ENCODE peak calls at places on chromosome 22, in four cellular contexts. J is HepG2, L is IMR-90, R is HCT116. U is an unnamed sample.

GRCh38 chr22:50517495-50518260 is 7.7 kb downstream of the SCO2 start:
- DNase-seq in J (no peak), L (no peak), R (no peak), U (no peak)

GRCh38 chr22:19969141-19969928 is 27.7 kb upstream of the TXNRD2 start:
- DNase-seq in J (no peak), L (no peak), R (no peak), U (no peak)

GRCh38 chr22:29267462-29267857 is 321 bp downstream of the RHBDD3 start:
- DNase-seq in J (no peak), L (no peak), R (no peak), U (no peak)

GRCh38 chr22:41075946-41076345 is 16.4 kb upstream of the EP300 start:
- DNase-seq in J (no peak), L (no peak), R (no peak), U (no peak)

GRCh38 chr22:19523240-19524169 is 705 bp downstream of the CLDN5 start:
- DNase-seq in J (no peak), L (peak; percentile 9), R (no peak), U (no peak)

GRCh38 chr22:27732391-27732790 is 69.2 kb downstream of the MN1 start:
- DNase-seq in J (no peak), L (no peak), R (no peak), U (no peak)

GRCh38 chr22:19784396-19785175 is 24.0 kb downstream of the TBX1 start:
- DNase-seq in J (no peak), L (no peak), R (no peak), U (no peak)

GRCh38 chr22:37525073-37525745 is 6.0 kb upstream of the CARD10 start:
- DNase-seq in J (no peak), L (peak; percentile 84), R (peak; percentile 60), U (no peak)

GRCh38 chr22:19765477-19766234 is 5.1 kb downstream of the TBX1 start:
- DNase-seq in J (no peak), L (no peak), R (no peak), U (no peak)

GRCh38 chr22:26835929-26836528 is 178.6 kb downstream of the MIAT start:
- DNase-seq in J (peak; percentile 26), L (peak; percentile 23), R (peak; percentile 33), U (no peak)

GRCh38 chr22:17917490-17917983 is 106.8 kb downstream of the MICAL3 start:
- DNase-seq in J (no peak), L (no peak), R (no peak), U (no peak)

GRCh38 chr22:42270178-42270511 is 308 bp downstream of the TCF20 start:
- DNase-seq in J (no peak), L (no peak), R (peak; percentile 2), U (no peak)

GRCh38 chr22:37485714-37486223 is 415 bp downstream of the MFNG start:
- DNase-seq in J (no peak), L (no peak), R (no peak), U (no peak)

GRCh38 chr22:48745842-48746788 is 1081.6 kb downstream of the BRD1 start:
- DNase-seq in J (no peak), L (no peak), R (no peak), U (no peak)

GRCh38 chr22:26429458-26430238 is 588 bp downstream of the ASPHD2 start:
- DNase-seq in J (no peak), L (no peak), R (no peak), U (no peak)

GRCh38 chr22:41511521-41511968 is 32.7 kb downstream of the POLR3H start:
- DNase-seq in J (no peak), L (no peak), R (no peak), U (no peak)

GRCh38 chr22:19943665-19944026 is 2.0 kb upstream of the TXNRD2 start:
- DNase-seq in J (peak; percentile 61), L (peak; percentile 76), R (no peak), U (no peak)

GRCh38 chr22:42939451-42939881 is 75.5 kb downstream of the PACSIN2 start:
- DNase-seq in J (no peak), L (no peak), R (no peak), U (no peak)

GRCh38 chr22:31734512-31734911 is 15.4 kb downstream of the PRR14L start:
- DNase-seq in J (peak; percentile 29), L (peak; percentile 85), R (no peak), U (no peak)

GRCh38 chr22:19571207-19571795 is 47.1 kb upstream of the CLDN5 start:
- DNase-seq in J (no peak), L (peak; percentile 63), R (no peak), U (no peak)

GRCh38 chr22:50027639-50028537 is 15.3 kb upstream of the IL17REL start:
- DNase-seq in J (no peak), L (peak; percentile 13), R (no peak), U (no peak)

GRCh38 chr22:44260216-44261035 is 52.3 kb downstream of the SHISAL1 start:
- DNase-seq in J (no peak), L (no peak), R (no peak), U (no peak)

GRCh38 chr22:18023509-18024275 is 669 bp downstream of the MICAL3 start:
- DNase-seq in J (no peak), L (peak; percentile 85), R (peak; percentile 65), U (no peak)

GRCh38 chr22:49705216-49705600 is 122.5 kb downstream of the BRD1 start:
- DNase-seq in J (no peak), L (no peak), R (no peak), U (no peak)

GRCh38 chr22:50626856-50627451 is 998 bp downstream of the ARSA start:
- DNase-seq in J (no peak), L (no peak), R (no peak), U (no peak)

GRCh38 chr22:37187552-37187890 is 526 bp downstream of the C1QTNF6 start:
- DNase-seq in J (no peak), L (peak; percentile 37), R (no peak), U (no peak)

GRCh38 chr22:42150727-42151590 is 20.3 kb upstream of the CYP2D6 start:
- DNase-seq in J (no peak), L (no peak), R (no peak), U (no peak)

GRCh38 chr22:31872209-31872608 is 72.1 kb upstream of the YWHAH start:
- DNase-seq in J (peak; percentile 33), L (no peak), R (no peak), U (no peak)

GRCh38 chr22:28108851-28109250 is 189.8 kb upstream of the PITPNB start:
- DNase-seq in J (no peak), L (no peak), R (no peak), U (no peak)

GRCh38 chr22:24008022-24008283 is 2.7 kb upstream of the GSTT4 start:
- DNase-seq in J (no peak), L (no peak), R (no peak), U (no peak)

GRCh38 chr22:26471522-26471921 is 12.1 kb downstream of the HPS4 start:
- DNase-seq in J (peak; percentile 31), L (peak; percentile 83), R (peak; percentile 47), U (no peak)

GRCh38 chr22:24947383-24947782 is 889 bp upstream of the LHFPL7 start:
- DNase-seq in J (no peak), L (no peak), R (no peak), U (no peak)

GRCh38 chr22:49753961-49754673 is 73.6 kb downstream of the BRD1 start:
- DNase-seq in J (no peak), L (no peak), R (no peak), U (no peak)

GRCh38 chr22:50308597-50308935 is 1.1 kb upstream of the PLXNB2 start:
- DNase-seq in J (peak; percentile 59), L (peak; percentile 40), R (no peak), U (no peak)

GRCh38 chr22:28923826-28924732 is 40.7 kb downstream of the ZNRF3 start:
- DNase-seq in J (peak; percentile 98), L (no peak), R (peak; percentile 55), U (no peak)

GRCh38 chr22:25627271-25627848 is 62.9 kb downstream of the GRK3 start:
- DNase-seq in J (no peak), L (peak; percentile 12), R (no peak), U (no peak)

GRCh38 chr22:28711820-28712777 is 29.5 kb downstream of the CHEK2 start:
- DNase-seq in J (peak; percentile 97), L (peak; percentile 97), R (no peak), U (no peak)

GRCh38 chr22:31749636-31750364 is at the start of gene PRR14L:
- DNase-seq in J (peak; percentile 91), L (peak; percentile 90), R (peak; percentile 91), U (peak; percentile 86)

GRCh38 chr22:50684986-50685385 is 12.4 kb downstream of the SHANK3 start:
- DNase-seq in J (no peak), L (peak; percentile 39), R (no peak), U (no peak)

GRCh38 chr22:35174398-35174797 is 82.9 kb upstream of the HMGXB4 start:
- DNase-seq in J (no peak), L (no peak), R (no peak), U (no peak)

GRCh38 chr22:35173655-35174054 is 83.6 kb upstream of the HMGXB4 start:
- DNase-seq in J (no peak), L (no peak), R (no peak), U (no peak)

GRCh38 chr22:35175392-35175791 is 81.9 kb upstream of the HMGXB4 start:
- DNase-seq in J (no peak), L (no peak), R (no peak), U (no peak)

GRCh38 chr22:35172452-35172851 is 84.8 kb upstream of the HMGXB4 start:
- DNase-seq in J (no peak), L (no peak), R (no peak), U (no peak)

GRCh38 chr22:35170716-35171697 is 86.3 kb upstream of the HMGXB4 start:
- DNase-seq in J (no peak), L (no peak), R (no peak), U (no peak)
- TF ChIP-seq CEBPB in J (no peak), L (no peak), R (no peak), U (no peak)

GRCh38 chr22:38700789-38701628 is at the start of gene JOSD1:
- DNase-seq in J (peak; percentile 74), L (peak; percentile 95), R (peak; percentile 87), U (peak; percentile 67)

GRCh38 chr22:38699143-38699542 is 1.6 kb downstream of the JOSD1 start:
- DNase-seq in J (no peak), L (no peak), R (no peak), U (no peak)

GRCh38 chr22:38700271-38700788 is 413 bp downstream of the JOSD1 start:
- DNase-seq in J (peak; percentile 35), L (no peak), R (no peak), U (no peak)

GRCh38 chr22:38698407-38699094 is 2.2 kb downstream of the JOSD1 start:
- DNase-seq in J (no peak), L (no peak), R (no peak), U (no peak)

DNA sequence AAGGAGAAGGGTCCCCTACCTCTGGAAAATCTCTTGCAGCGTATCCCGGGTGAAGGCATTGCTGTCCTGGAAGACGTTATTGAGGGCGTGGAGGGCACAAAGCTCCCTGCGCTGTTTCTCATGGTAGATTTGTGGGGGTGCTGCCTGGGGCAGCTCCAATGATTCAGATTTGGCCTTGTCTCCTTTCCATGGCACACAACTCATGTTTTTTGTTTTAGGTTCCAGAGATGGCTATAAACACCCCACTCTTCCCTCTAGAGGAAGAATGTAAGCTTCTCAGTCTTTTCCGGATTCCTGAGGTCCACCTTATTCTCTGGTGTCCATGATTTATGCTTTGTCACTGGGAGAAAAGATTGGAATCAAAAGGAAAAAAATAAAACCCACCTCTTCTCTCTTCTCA is 959 bp downstream of the JOSD1 start:
- DNase-seq in J (peak; percentile 21), L (peak; percentile 62), R (no peak), U (no peak)
- TF ChIP-seq CEBPB in J (no peak), L (no peak), R (no peak), U (no peak)

GRCh38 chr22:47017245-47017644 is 254.8 kb downstream of the TBC1D22A start:
- DNase-seq in J (no peak), L (no peak), R (no peak), U (no peak)
- TF ChIP-seq CEBPB in J (no peak), L (no peak), R (no peak), U (no peak)

GRCh38 chr22:39960791-39961746 is 872 bp downstream of the TMA7B start:
- DNase-seq in J (no peak), L (peak; percentile 98), R (no peak), U (peak; percentile 96)
- TF ChIP-seq CEBPB in J (no peak), L (peak; percentile 91), R (no peak), U (no peak)

U was measured in GM12878.